ENCODE peak calls at places on chromosomes 12 and 14, in nine cellular contexts. One of them, this sample, is unnamed.

GRCh38 chr14:72476657-72477499 is 417.0 kb downstream of the DPF3 start:
- DNase-seq in B cell: peak; percentile 30
- DNase-seq in NCI-H2171: no peak
- DNase-seq in C1 segment of cervical spinal cord: no peak
- DNase-seq in islet precursor cell: peak; percentile 86
- DNase-seq in NCI-H2081: no peak
- DNase-seq in stimulated activated CD4-positive, alpha-beta T cell treated with anti-CD3 and anti-CD28 coated beads, TNF-alpha, amount 100 ng/mL, for 4 hours: peak; percentile 54
- DNase-seq in left ventricle myocardium inferior: peak; percentile 45
- DNase-seq in fibroblast of mammary gland: peak; percentile 49
- DNase-seq in this sample: no peak

GRCh38 chr14:65696801-65697200 is 284.3 kb downstream of the FUT8 start:
- DNase-seq in left ventricle myocardium inferior: no peak
- DNase-seq in NCI-H2171: no peak
- DNase-seq in C1 segment of cervical spinal cord: no peak
- DNase-seq in islet precursor cell: no peak
- DNase-seq in stimulated activated CD4-positive, alpha-beta T cell treated with anti-CD3 and anti-CD28 coated beads, TNF-alpha, amount 100 ng/mL, for 4 hours: no peak
- DNase-seq in B cell: no peak
- DNase-seq in NCI-H2081: no peak
- DNase-seq in fibroblast of mammary gland: peak; percentile 2
- DNase-seq in this sample: no peak

GRCh38 chr12:102833687-102834435 is 83.2 kb downstream of the PAH start:
- DNase-seq in C1 segment of cervical spinal cord: no peak
- DNase-seq in stimulated activated CD4-positive, alpha-beta T cell treated with anti-CD3 and anti-CD28 coated beads, TNF-alpha, amount 100 ng/mL, for 4 hours: no peak
- DNase-seq in fibroblast of mammary gland: no peak
- DNase-seq in NCI-H2171: no peak
- DNase-seq in islet precursor cell: peak; percentile 91
- DNase-seq in left ventricle myocardium inferior: no peak
- DNase-seq in NCI-H2081: no peak
- DNase-seq in B cell: no peak
- DNase-seq in this sample: no peak

GRCh38 chr12:11834104-11834812 is 184.8 kb downstream of the ETV6 start:
- DNase-seq in NCI-H2171: no peak
- DNase-seq in left ventricle myocardium inferior: no peak
- DNase-seq in islet precursor cell: no peak
- DNase-seq in stimulated activated CD4-positive, alpha-beta T cell treated with anti-CD3 and anti-CD28 coated beads, TNF-alpha, amount 100 ng/mL, for 4 hours: no peak
- DNase-seq in B cell: no peak
- DNase-seq in C1 segment of cervical spinal cord: no peak
- DNase-seq in NCI-H2081: no peak
- DNase-seq in fibroblast of mammary gland: peak; percentile 64
- DNase-seq in this sample: no peak

GRCh38 chr12:93468008-93468371 is 676 bp downstream of the MRPL42 start:
- DNase-seq in islet precursor cell: no peak
- DNase-seq in fibroblast of mammary gland: no peak
- DNase-seq in NCI-H2171: no peak
- DNase-seq in left ventricle myocardium inferior: no peak
- DNase-seq in NCI-H2081: no peak
- DNase-seq in C1 segment of cervical spinal cord: no peak
- DNase-seq in stimulated activated CD4-positive, alpha-beta T cell treated with anti-CD3 and anti-CD28 coated beads, TNF-alpha, amount 100 ng/mL, for 4 hours: no peak
- DNase-seq in B cell: no peak
- DNase-seq in this sample: no peak

GRCh38 chr14:90805662-90806548 is 10.3 kb downstream of the TTC7B start:
- DNase-seq in fibroblast of mammary gland: peak; percentile 36
- DNase-seq in NCI-H2081: no peak
- DNase-seq in left ventricle myocardium inferior: peak; percentile 45
- DNase-seq in C1 segment of cervical spinal cord: no peak
- DNase-seq in NCI-H2171: no peak
- DNase-seq in islet precursor cell: no peak
- DNase-seq in stimulated activated CD4-positive, alpha-beta T cell treated with anti-CD3 and anti-CD28 coated beads, TNF-alpha, amount 100 ng/mL, for 4 hours: no peak
- DNase-seq in B cell: no peak
- DNase-seq in this sample: no peak

GRCh38 chr12:2507811-2508210 is 287.0 kb upstream of the FKBP4 start:
- DNase-seq in B cell: no peak
- DNase-seq in left ventricle myocardium inferior: no peak
- DNase-seq in NCI-H2081: no peak
- DNase-seq in islet precursor cell: no peak
- DNase-seq in C1 segment of cervical spinal cord: no peak
- DNase-seq in fibroblast of mammary gland: no peak
- DNase-seq in stimulated activated CD4-positive, alpha-beta T cell treated with anti-CD3 and anti-CD28 coated beads, TNF-alpha, amount 100 ng/mL, for 4 hours: no peak
- DNase-seq in NCI-H2171: no peak
- DNase-seq in this sample: no peak

GRCh38 chr12:104578453-104578852 is 121.7 kb downstream of the CHST11 start:
- DNase-seq in NCI-H2081: no peak
- DNase-seq in islet precursor cell: peak; percentile 81
- DNase-seq in fibroblast of mammary gland: peak; percentile 91
- DNase-seq in C1 segment of cervical spinal cord: no peak
- DNase-seq in left ventricle myocardium inferior: no peak
- DNase-seq in NCI-H2171: no peak
- DNase-seq in B cell: no peak
- DNase-seq in stimulated activated CD4-positive, alpha-beta T cell treated with anti-CD3 and anti-CD28 coated beads, TNF-alpha, amount 100 ng/mL, for 4 hours: no peak
- DNase-seq in this sample: no peak

GRCh38 chr14:24399981-24400718 is 1.3 kb downstream of the NYNRIN start:
- DNase-seq in NCI-H2081: no peak
- DNase-seq in B cell: no peak
- DNase-seq in C1 segment of cervical spinal cord: no peak
- DNase-seq in islet precursor cell: no peak
- DNase-seq in NCI-H2171: no peak
- DNase-seq in left ventricle myocardium inferior: no peak
- DNase-seq in fibroblast of mammary gland: no peak
- DNase-seq in stimulated activated CD4-positive, alpha-beta T cell treated with anti-CD3 and anti-CD28 coated beads, TNF-alpha, amount 100 ng/mL, for 4 hours: no peak
- DNase-seq in this sample: no peak

GRCh38 chr12:5865397-5865796 is 79.7 kb downstream of the ANO2 start:
- DNase-seq in fibroblast of mammary gland: no peak
- DNase-seq in stimulated activated CD4-positive, alpha-beta T cell treated with anti-CD3 and anti-CD28 coated beads, TNF-alpha, amount 100 ng/mL, for 4 hours: no peak
- DNase-seq in left ventricle myocardium inferior: no peak
- DNase-seq in islet precursor cell: no peak
- DNase-seq in NCI-H2081: no peak
- DNase-seq in B cell: no peak
- DNase-seq in C1 segment of cervical spinal cord: no peak
- DNase-seq in NCI-H2171: no peak
- DNase-seq in this sample: no peak

GRCh38 chr12:43094886-43095285 is 457.1 kb downstream of the ADAMTS20 start:
- DNase-seq in B cell: no peak
- DNase-seq in islet precursor cell: no peak
- DNase-seq in C1 segment of cervical spinal cord: no peak
- DNase-seq in left ventricle myocardium inferior: no peak
- DNase-seq in fibroblast of mammary gland: no peak
- DNase-seq in NCI-H2081: no peak
- DNase-seq in stimulated activated CD4-positive, alpha-beta T cell treated with anti-CD3 and anti-CD28 coated beads, TNF-alpha, amount 100 ng/mL, for 4 hours: no peak
- DNase-seq in NCI-H2171: no peak
- DNase-seq in this sample: no peak

GRCh38 chr12:76569685-76570604 is 10.4 kb upstream of the OSBPL8 start:
- DNase-seq in NCI-H2081: no peak
- DNase-seq in left ventricle myocardium inferior: no peak
- DNase-seq in islet precursor cell: no peak
- DNase-seq in fibroblast of mammary gland: no peak
- DNase-seq in stimulated activated CD4-positive, alpha-beta T cell treated with anti-CD3 and anti-CD28 coated beads, TNF-alpha, amount 100 ng/mL, for 4 hours: no peak
- DNase-seq in B cell: no peak
- DNase-seq in C1 segment of cervical spinal cord: no peak
- DNase-seq in NCI-H2171: no peak
- DNase-seq in this sample: no peak

GRCh38 chr12:53229454-53229853 is 2.6 kb downstream of the RARG start:
- DNase-seq in islet precursor cell: peak; percentile 52
- DNase-seq in NCI-H2081: no peak
- DNase-seq in left ventricle myocardium inferior: no peak
- DNase-seq in NCI-H2171: no peak
- DNase-seq in C1 segment of cervical spinal cord: no peak
- DNase-seq in B cell: no peak
- DNase-seq in stimulated activated CD4-positive, alpha-beta T cell treated with anti-CD3 and anti-CD28 coated beads, TNF-alpha, amount 100 ng/mL, for 4 hours: no peak
- DNase-seq in fibroblast of mammary gland: no peak
- DNase-seq in this sample: no peak